ENCODE peak calls at places on chromosomes 13 and 19, in ten cellular contexts. J is bronchial epithelial cell, Q is dorsolateral prefrontal cortex, U is adrenal gland, O is heart right ventricle, N is uterus, V is right lobe of liver, S is fibroblast of lung, P is PC-3, E is thoracic aorta. Y is an unnamed sample.

GRCh38 chr13:106986033-106986484 is 418.1 kb upstream of the ARGLU1 start:
- DNase-seq in J (no peak), Q (no peak), U (no peak), O (no peak), N (no peak), V (peak), S (peak), P (no peak), E (no peak), Y (peak)

GRCh38 chr19:15702590-15702930 is 25.3 kb upstream of the OR10H2 start:
- DNase-seq in J (peak), Q (no peak), U (peak), O (peak), N (peak), V (peak), S (no peak), P (peak), E (no peak), Y (peak)

GRCh38 chr19:12985049-12985776 is 10.1 kb upstream of the NFIX start:
- DNase-seq in J (no peak), Q (peak), U (peak), O (peak), N (no peak), V (no peak), S (peak), P (no peak), E (no peak), Y (peak)

GRCh38 chr13:95275322-95276118 is 25.7 kb downstream of the ABCC4 start:
- DNase-seq in J (peak), Q (no peak), U (no peak), O (no peak), N (no peak), V (no peak), S (peak), P (peak), E (no peak), Y (peak)

GRCh38 chr19:40570313-40571004 is 6.2 kb upstream of the SHKBP1 start:
- DNase-seq in J (peak), Q (peak), U (peak), O (peak), N (peak), V (peak), S (peak), P (peak), E (peak), Y (peak)

GRCh38 chr19:33399745-33400681 is 26.5 kb downstream of the CEBPG start:
- DNase-seq in J (no peak), Q (no peak), U (peak), O (no peak), N (no peak), V (peak), S (no peak), P (no peak), E (no peak), Y (no peak)

GRCh38 chr13:93932901-93933300 is 546.6 kb downstream of the DCT start:
- DNase-seq in J (no peak), Q (no peak), U (no peak), O (no peak), N (no peak), V (no peak), S (peak), P (no peak), E (no peak), Y (no peak)

GRCh38 chr19:2634228-2634951 is 68.1 kb downstream of the GNG7 start:
- DNase-seq in J (no peak), Q (no peak), U (peak), O (peak), N (no peak), V (peak), S (no peak), P (no peak), E (peak), Y (no peak)

GRCh38 chr13:114130708-114131580 is 1.5 kb downstream of the RASA3 start:
- DNase-seq in J (peak), Q (peak), U (peak), O (peak), N (peak), V (no peak), S (peak), P (peak), E (peak), Y (peak)

GRCh38 chr19:7602935-7603497 is 7.4 kb downstream of the CAMSAP3 start:
- DNase-seq in J (no peak), Q (no peak), U (no peak), O (no peak), N (no peak), V (peak), S (no peak), P (no peak), E (no peak), Y (no peak)

GRCh38 chr19:27765397-27765796 is 1447.6 kb downstream of the UQCRFS1 start:
- DNase-seq in J (no peak), Q (no peak), U (no peak), O (no peak), N (no peak), V (no peak), S (no peak), P (no peak), E (no peak), Y (no peak)

GRCh38 chr19:39411832-39412099 is 703 bp upstream of the PLEKHG2 start:
- DNase-seq in J (peak), Q (peak), U (peak), O (peak), N (peak), V (peak), S (peak), P (peak), E (peak), Y (peak)
- H3K4me3 ChIP-seq in J (peak), Q (peak), U (peak), O (peak), N (peak), V (no peak), S (no peak), P (peak), E (peak), Y (peak)

GRCh38 chr13:48973845-48974431 is 1.8 kb upstream of the FNDC3A start:
- DNase-seq in J (no peak), Q (no peak), U (no peak), O (no peak), N (no peak), V (no peak), S (no peak), P (no peak), E (no peak), Y (no peak)

GRCh38 chr13:48977973-48978372 is 2.3 kb downstream of the FNDC3A start:
- DNase-seq in J (peak), Q (no peak), U (no peak), O (no peak), N (no peak), V (no peak), S (peak), P (peak), E (no peak), Y (peak)

GRCh38 chr13:48975926-48976676 is 389 bp downstream of the FNDC3A start:
- DNase-seq in J (peak), Q (peak), U (peak), O (peak), N (peak), V (peak), S (peak), P (peak), E (peak), Y (peak)

GRCh38 chr13:48976677-48977625 is 1.2 kb downstream of the FNDC3A start:
- DNase-seq in J (peak), Q (peak), U (no peak), O (no peak), N (no peak), V (no peak), S (no peak), P (peak), E (no peak), Y (peak)

GRCh38 chr13:48975101-48975925 is at the start of gene FNDC3A:
- DNase-seq in J (peak), Q (peak), U (peak), O (peak), N (peak), V (peak), S (peak), P (peak), E (no peak), Y (peak)
- TF ChIP-seq CTCF in J (peak), Q (peak), U (peak), O (no peak), N (no peak), V (no peak), S (no peak), P (no peak), E (no peak), Y (peak)

GRCh38 chr19:10168386-10168948 is 26.3 kb downstream of the DNMT1 start:
- DNase-seq in J (no peak), Q (no peak), U (no peak), O (no peak), N (no peak), V (no peak), S (no peak), P (no peak), E (no peak), Y (no peak)
- H3K4me3 ChIP-seq in J (no peak), Q (no peak), U (no peak), O (no peak), N (no peak), V (no peak), S (no peak), P (no peak), E (no peak), Y (no peak)

GRCh38 chr19:10005632-10006334 is 4.5 kb downstream of the COL5A3 start:
- DNase-seq in J (no peak), Q (no peak), U (no peak), O (peak), N (no peak), V (no peak), S (no peak), P (no peak), E (no peak), Y (no peak)

GRCh38 chr19:10004617-10005016 is 5.7 kb downstream of the COL5A3 start:
- DNase-seq in J (no peak), Q (no peak), U (no peak), O (no peak), N (no peak), V (no peak), S (no peak), P (no peak), E (no peak), Y (peak)

GRCh38 chr19:10000171-10000826 is 10.0 kb downstream of the COL5A3 start:
- DNase-seq in J (peak), Q (peak), U (peak), O (peak), N (peak), V (peak), S (peak), P (peak), E (peak), Y (peak)

GRCh38 chr19:10003271-10003670 is 7.0 kb downstream of the COL5A3 start:
- DNase-seq in J (no peak), Q (no peak), U (no peak), O (no peak), N (no peak), V (no peak), S (no peak), P (no peak), E (no peak), Y (no peak)

DNA sequence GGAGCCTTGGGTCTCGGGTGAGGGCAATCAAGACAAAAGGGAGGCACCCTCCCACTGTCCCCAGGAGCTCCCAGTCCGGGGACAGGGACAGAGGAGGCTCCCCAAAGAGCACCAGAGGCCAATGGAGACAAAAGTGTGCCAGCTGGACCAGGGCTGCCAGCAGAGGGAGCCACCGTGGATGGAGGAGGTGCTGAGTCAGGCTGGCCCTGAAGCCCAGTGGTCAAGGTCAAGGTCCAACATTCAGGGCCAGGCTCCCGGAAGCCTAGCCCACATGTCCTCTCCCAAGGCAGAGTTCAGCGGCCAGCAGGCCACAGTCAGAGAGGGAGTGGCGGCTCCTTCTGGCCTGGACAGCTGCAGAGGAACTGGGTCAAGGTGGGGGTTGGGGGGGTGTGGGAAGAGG is 8.4 kb downstream of the COL5A3 start:
- DNase-seq in J (no peak), Q (no peak), U (peak), O (peak), N (no peak), V (peak), S (no peak), P (peak), E (no peak), Y (peak)
- TF ChIP-seq CTCF in J (peak), Q (no peak), U (peak), O (peak), N (no peak), V (peak), S (peak), P (peak), E (no peak), Y (peak)

DNA sequence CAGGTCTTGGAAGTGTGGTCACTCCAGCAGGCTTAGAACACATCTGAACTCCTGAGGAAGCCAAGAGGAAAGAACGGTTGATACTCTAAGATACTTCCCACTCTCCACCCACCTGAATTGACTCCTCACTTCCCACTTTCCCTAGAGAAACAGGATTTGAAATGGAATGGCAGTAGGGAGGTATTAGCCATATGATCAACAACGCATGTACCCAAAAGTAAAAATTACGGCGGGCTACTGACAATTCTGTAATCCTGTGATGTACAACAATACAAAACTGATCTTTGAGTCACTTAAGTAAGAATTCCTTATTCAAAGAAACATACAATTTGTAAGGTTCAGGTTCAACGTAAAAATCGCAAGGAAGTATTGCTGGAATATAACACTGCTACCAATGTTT is 3.2 kb downstream of the SPRY2 start:
- DNase-seq in J (peak), Q (no peak), U (no peak), O (no peak), N (no peak), V (no peak), S (peak), P (no peak), E (no peak), Y (no peak)
- H3K4me3 ChIP-seq in J (peak), Q (peak), U (peak), O (peak), N (peak), V (peak), S (peak), P (peak), E (peak), Y (peak)

GRCh38 chr13:69616398-69616797 is 491.2 kb upstream of the ATXN8OS start:
- DNase-seq in J (no peak), Q (no peak), U (no peak), O (no peak), N (no peak), V (no peak), S (no peak), P (no peak), E (no peak), Y (no peak)
- TF ChIP-seq CTCF in J (no peak), Q (no peak), U (no peak), O (no peak), N (no peak), V (no peak), S (no peak), P (no peak), E (no peak), Y (no peak)

Y was measured in AG10803.